ENCODE peak calls at places on chromosomes 5 and 9, in six cellular contexts. S is PC-9, Y is HL-60, J is heart right ventricle, P is lung, B is GM12865. K is an unnamed sample.

GRCh38 chr9:89949116-89949515 is 344.3 kb downstream of the GADD45G start:
- DNase-seq in Y (no peak), J (no peak), S (no peak), P (no peak), B (no peak), K (no peak)

GRCh38 chr5:3912790-3913189 is 317.2 kb downstream of the IRX1 start:
- DNase-seq in B (no peak), S (no peak), Y (no peak), P (no peak), J (no peak), K (no peak)

GRCh38 chr5:169160405-169160901 is 140.5 kb downstream of the SLIT3 start:
- DNase-seq in B (no peak), Y (no peak), P (no peak), S (no peak), J (no peak), K (no peak)

GRCh38 chr5:72246239-72246580 is 73.8 kb downstream of the MRPS27 start:
- DNase-seq in J (no peak), P (no peak), B (peak), Y (no peak), S (no peak), K (no peak)

GRCh38 chr5:36875051-36875788 is 1.3 kb upstream of the NIPBL start:
- DNase-seq in P (no peak), B (peak), J (peak), Y (no peak), S (peak), K (no peak)

GRCh38 chr9:114549677-114550330 is 37.8 kb upstream of the ATP6V1G1 start:
- DNase-seq in J (no peak), Y (no peak), P (no peak), B (no peak), S (no peak), K (no peak)

GRCh38 chr9:91417602-91418218 is 5.9 kb downstream of the NFIL3 start:
- DNase-seq in S (no peak), J (no peak), P (no peak), Y (no peak), B (no peak), K (no peak)

GRCh38 chr5:124460666-124461065 is 285.8 kb downstream of the ZNF608 start:
- DNase-seq in S (no peak), B (no peak), J (no peak), P (no peak), Y (no peak), K (no peak)

GRCh38 chr5:169701910-169702451 is 64.9 kb downstream of the DOCK2 start:
- DNase-seq in J (no peak), P (no peak), Y (no peak), B (no peak), S (peak), K (no peak)

DNA sequence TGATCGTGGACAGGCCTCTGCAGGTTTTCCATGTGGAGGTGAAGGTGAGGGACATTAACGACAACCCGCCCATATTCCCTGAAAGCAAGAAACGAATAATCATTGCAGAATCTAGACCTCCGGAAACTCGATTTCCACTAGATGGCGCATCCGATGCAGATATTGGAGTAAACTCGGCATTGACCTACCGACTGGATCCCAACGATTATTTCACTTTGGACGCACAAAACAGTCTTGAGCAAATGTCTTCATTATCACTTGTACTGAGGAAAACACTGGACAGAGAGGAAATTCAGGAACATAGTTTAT is 621 bp downstream of the PCDHA13 start:
- DNase-seq in P (peak), Y (no peak), B (no peak), S (no peak), J (no peak), K (no peak)
- H3K4me3 ChIP-seq in P (no peak), Y (no peak), B (no peak), S (no peak), J (no peak), K (no peak)

DNA sequence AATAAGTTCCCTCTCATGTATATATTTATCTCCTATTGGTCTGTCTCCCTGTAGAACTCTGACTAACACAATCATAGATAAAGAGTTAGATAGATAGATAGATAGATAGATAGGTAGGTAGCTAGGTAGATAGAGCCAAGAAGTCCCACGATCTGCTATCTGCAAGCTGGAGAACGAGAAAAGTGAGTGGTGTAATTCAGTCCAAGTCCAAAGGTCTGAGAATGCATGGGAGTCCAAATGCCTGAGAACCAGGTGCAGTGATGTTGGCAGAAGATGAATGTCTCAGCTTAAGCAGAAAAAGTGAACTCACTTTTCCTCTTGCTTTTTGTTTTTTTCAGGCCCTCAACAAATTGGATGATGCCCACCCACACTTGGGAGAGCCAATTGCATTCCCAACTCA is 37.7 kb upstream of the ZFR start:
- DNase-seq in P (no peak), S (no peak), J (no peak), B (no peak), Y (no peak), K (no peak)
- TF ChIP-seq CTCF in P (no peak), S (no peak), J (no peak), B (no peak), Y (no peak), K (no peak)

DNA sequence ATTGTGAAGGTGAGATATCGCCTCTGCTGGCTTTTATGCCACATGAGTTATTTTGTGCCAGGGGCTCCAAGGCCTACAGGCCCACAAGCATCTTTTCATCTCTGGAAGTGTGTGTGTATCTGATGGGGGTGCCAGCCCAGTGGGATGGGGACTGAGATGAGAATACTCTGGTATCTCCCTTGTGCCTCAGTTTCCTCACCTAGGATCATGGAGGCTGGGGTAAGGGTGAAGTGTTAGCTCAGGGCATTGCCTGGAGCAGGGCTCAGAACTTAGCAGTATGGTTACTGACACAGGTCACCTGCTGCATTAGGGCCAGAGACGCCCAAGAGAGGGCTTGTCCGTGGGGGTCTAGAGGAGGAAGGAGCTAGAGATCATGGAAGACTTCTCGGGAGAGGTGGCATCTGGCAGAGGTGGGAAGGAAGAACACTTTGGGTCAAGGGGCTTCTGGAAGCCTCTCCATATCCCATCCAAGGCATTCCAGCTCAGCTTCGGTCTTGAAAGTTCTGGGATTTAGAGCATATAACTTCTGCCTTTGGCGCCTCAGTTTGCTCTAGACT is 755 bp upstream of the WNK2 start:
- DNase-seq in S (no peak), P (no peak), J (no peak), Y (no peak), B (no peak), K (no peak)
- H3K4me3 ChIP-seq in S (peak), P (no peak), J (peak), Y (no peak), B (no peak), K (no peak)

GRCh38 chr5:151082274-151082902 is 1.6 kb upstream of the TNIP1 start:
- DNase-seq in Y (no peak), S (no peak), B (no peak), P (no peak), J (no peak), K (no peak)
- TF ChIP-seq CTCF in Y (no peak), S (peak), B (peak), P (no peak), J (no peak), K (peak)

DNA sequence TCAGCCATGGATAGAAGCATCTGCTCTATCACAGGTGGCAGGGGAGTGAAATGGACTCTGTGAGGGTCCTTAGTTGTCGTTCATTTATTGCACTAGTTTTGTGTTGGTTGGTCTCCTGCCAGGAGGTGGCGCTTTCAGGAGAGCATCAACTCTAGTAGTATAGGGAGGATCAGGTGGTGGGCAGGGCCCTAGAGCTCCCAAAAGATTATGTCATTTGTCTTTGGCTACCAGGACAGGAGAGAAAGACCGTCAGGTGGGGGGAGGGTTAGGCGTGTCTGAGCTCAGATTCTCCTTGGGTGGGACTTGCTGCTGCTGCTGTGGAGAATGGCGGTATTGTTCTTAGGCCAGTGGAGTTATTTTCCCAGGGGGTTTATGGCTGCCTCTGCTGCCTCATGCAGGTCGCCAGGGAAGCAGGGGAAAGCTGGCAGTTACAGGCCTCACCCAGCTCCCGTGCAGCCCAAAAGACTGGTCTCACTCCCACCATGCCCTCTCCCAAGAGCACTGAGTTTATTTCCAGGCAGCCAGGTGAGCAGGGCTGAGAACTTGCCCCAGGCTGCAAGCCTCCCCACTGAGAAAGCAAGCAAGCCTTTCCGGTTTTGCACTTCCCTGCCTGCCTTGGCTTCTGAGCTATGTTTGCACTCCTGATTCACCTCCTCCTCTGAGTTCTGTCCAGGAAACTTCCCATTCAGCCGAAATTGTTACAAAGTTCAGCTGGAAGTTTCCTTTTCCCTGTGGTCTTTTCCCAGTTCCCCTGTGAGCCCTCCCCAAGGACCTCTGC is 317.3 kb downstream of the TAF11L14 start:
- DNase-seq in S (peak), Y (no peak), P (no peak), J (no peak), B (peak), K (no peak)
- H3K4me3 ChIP-seq in S (peak), Y (no peak), P (no peak), J (no peak), B (no peak), K (no peak)

GRCh38 chr9:136124976-136125692 is 6.5 kb upstream of the TMEM250 start:
- DNase-seq in B (no peak), P (no peak), J (no peak), S (no peak), Y (no peak), K (no peak)

GRCh38 chr9:136120438-136120844 is 1.8 kb upstream of the TMEM250 start:
- DNase-seq in Y (no peak), J (no peak), B (no peak), S (no peak), P (no peak), K (no peak)

GRCh38 chr9:136121801-136122200 is 3.1 kb upstream of the TMEM250 start:
- DNase-seq in S (no peak), P (no peak), J (no peak), B (no peak), Y (no peak), K (no peak)

GRCh38 chr9:136120119-136120393 is 1.4 kb upstream of the TMEM250 start:
- DNase-seq in P (no peak), J (no peak), B (no peak), S (no peak), Y (no peak), K (no peak)

GRCh38 chr9:136122425-136123383 is 4.0 kb upstream of the TMEM250 start:
- DNase-seq in B (peak), P (peak), J (peak), S (no peak), Y (peak), K (no peak)
- TF ChIP-seq CTCF in B (peak), P (peak), J (peak), S (peak), Y (peak), K (peak)

DNA sequence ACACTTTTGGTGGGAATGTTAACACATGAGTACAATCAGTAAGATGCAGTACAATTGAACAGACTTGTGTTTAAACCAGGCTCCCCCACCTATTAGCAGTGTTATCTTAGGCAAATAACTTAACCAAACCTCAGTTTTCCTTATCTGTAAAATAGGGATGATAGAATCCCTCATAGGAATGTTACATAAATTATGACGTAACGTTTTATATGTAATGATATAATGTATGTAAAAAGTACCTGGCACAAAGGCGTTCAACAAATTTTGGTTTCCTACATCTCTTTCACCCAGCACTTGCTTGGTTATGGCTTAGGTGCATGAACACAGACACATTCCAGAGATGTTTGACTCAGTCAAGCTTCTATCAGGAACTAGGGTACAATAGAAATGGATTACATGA is 26.7 kb upstream of the IL33 start:
- DNase-seq in J (no peak), Y (no peak), B (no peak), S (no peak), P (no peak), K (no peak)
- H3K4me3 ChIP-seq in J (no peak), Y (no peak), B (no peak), S (no peak), P (no peak), K (no peak)

DNA sequence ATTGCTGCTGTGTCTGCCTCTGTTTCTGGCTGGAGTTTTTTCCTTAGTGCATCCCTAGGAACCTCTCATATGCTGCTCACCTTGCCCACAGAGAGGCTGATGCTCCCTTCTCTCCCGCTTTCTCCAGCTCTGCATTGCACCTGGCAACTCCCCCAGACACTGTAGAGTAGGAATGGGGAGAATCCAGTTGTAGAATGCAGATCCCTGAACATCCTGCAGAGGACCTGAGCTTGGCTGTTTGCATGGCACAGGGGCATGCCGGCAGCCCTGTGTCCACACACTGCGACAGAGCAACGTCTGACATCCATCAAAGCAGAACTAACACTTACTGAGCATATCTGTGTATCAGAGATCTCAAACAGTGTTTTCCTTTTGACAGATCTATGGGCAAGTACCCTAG is 19.8 kb downstream of the IDNK start:
- DNase-seq in P (no peak), S (no peak), B (no peak), Y (no peak), J (no peak), K (no peak)
- TF ChIP-seq CTCF in P (no peak), S (no peak), B (no peak), Y (no peak), J (no peak), K (no peak)

GRCh38 chr5:1392261-1392660 is 47.4 kb upstream of the CLPTM1L start:
- DNase-seq in J (no peak), Y (no peak), B (no peak), S (no peak), P (no peak), K (no peak)

GRCh38 chr5:1396029-1396816 is 49.0 kb downstream of the SLC6A3 start:
- DNase-seq in J (no peak), S (no peak), Y (no peak), B (no peak), P (no peak), K (no peak)

GRCh38 chr5:1393571-1394501 is 48.9 kb upstream of the CLPTM1L start:
- DNase-seq in P (no peak), J (no peak), B (no peak), S (no peak), Y (no peak), K (no peak)

GRCh38 chr5:1392801-1393565 is 48.1 kb upstream of the CLPTM1L start:
- DNase-seq in J (no peak), P (no peak), B (no peak), Y (peak), S (no peak), K (no peak)

GRCh38 chr5:1394881-1395860 is 50.1 kb downstream of the SLC6A3 start:
- DNase-seq in J (no peak), B (no peak), Y (no peak), S (no peak), P (no peak), K (no peak)
- H3K4me3 ChIP-seq in J (no peak), B (no peak), Y (no peak), S (no peak), P (no peak), K (no peak)